ENCODE peak calls at places on chromosomes 1 and 21, in five cellular contexts. Z, N, Q, F and S are unnamed samples. For H3K4me1, the result is how much of the 10 kb centered on the place peaks cover.

GRCh38 chr1:44827197-44828002 is 15.7 kb downstream of the PTCH2 start:
- DNase-seq in Z (no peak), N (no peak), Q (no peak), F (no peak), S (no peak)

GRCh38 chr1:35835398-35835797 is 27.6 kb downstream of the AGO4 start:
- DNase-seq in Z (no peak), N (peak), Q (no peak), F (no peak), S (no peak)

GRCh38 chr1:84780000-84780716 is 89.9 kb upstream of the SSX2IP start:
- DNase-seq in Z (peak), N (peak), Q (no peak), F (no peak), S (no peak)

GRCh38 chr1:63799810-63800209 is 26.0 kb downstream of the ROR1 start:
- DNase-seq in Z (peak), N (no peak), Q (no peak), F (no peak), S (no peak)

GRCh38 chr21:35348686-35349085 is 299.6 kb upstream of the RUNX1 start:
- DNase-seq in Z (no peak), N (peak), Q (no peak), F (no peak), S (no peak)

GRCh38 chr21:44926364-44927101 is 5.8 kb upstream of the ITGB2 start:
- DNase-seq in Z (no peak), N (peak), Q (no peak), F (no peak), S (peak)

GRCh38 chr1:34885405-34886247 is 26.1 kb upstream of the SMIM12 start:
- DNase-seq in Z (peak), N (no peak), Q (no peak), F (peak), S (peak)

GRCh38 chr1:186404454-186405051 is 28.9 kb downstream of the ODR4 start:
- DNase-seq in Z (peak), N (peak), Q (no peak), F (no peak), S (no peak)

GRCh38 chr1:231027136-231027925 is 12.7 kb downstream of the FAM89A start:
- DNase-seq in Z (no peak), N (no peak), Q (no peak), F (no peak), S (no peak)

GRCh38 chr1:101003012-101003650 is 22.5 kb downstream of the DPH5 start:
- DNase-seq in Z (no peak), N (peak), Q (no peak), F (no peak), S (no peak)

GRCh38 chr1:75723989-75724471 is 479 bp upstream of the ACADM start:
- DNase-seq in Z (peak), N (peak), Q (peak), F (peak), S (peak)

GRCh38 chr1:75727571-75727970 is 3.1 kb downstream of the ACADM start:
- DNase-seq in Z (no peak), N (no peak), Q (no peak), F (no peak), S (no peak)

GRCh38 chr1:75725256-75725655 is 747 bp downstream of the ACADM start:
- DNase-seq in Z (peak), N (no peak), Q (no peak), F (no peak), S (no peak)

GRCh38 chr1:75724472-75725022 is at the start of gene ACADM:
- DNase-seq in Z (peak), N (peak), Q (peak), F (peak), S (peak)

GRCh38 chr1:75725861-75726361 is 1.4 kb downstream of the ACADM start:
- DNase-seq in Z (no peak), N (no peak), Q (no peak), F (no peak), S (no peak)
- H3K4me3 ChIP-seq in Z (peak), N (peak), Q (peak), F (no peak), S (peak)

DNA sequence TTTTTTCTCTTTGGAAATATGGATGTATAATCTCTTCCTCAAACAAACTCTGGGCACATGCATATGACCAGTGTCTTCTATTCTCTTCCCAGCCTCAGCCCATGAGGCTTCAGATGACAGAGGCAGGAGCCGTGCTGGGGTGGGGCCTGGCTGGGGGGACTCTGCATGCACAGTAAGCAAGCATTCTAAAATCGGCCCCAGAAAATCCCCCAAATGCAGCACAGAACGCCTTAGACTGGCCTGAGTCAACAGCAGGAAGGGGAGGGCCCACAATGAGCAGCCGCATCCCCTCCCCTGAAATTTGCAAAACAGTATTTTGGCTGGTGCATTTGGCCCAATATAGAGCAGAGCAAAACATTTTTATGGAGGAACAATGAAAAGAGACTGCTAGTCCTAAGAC is 47.8 kb downstream of the ITPKB start:
- DNase-seq in Z (no peak), N (no peak), Q (no peak), F (no peak), S (no peak)
- H3K4me1 ChIP-seq in Z (under half), N (under half), Q (half or more), F (under half), S (half or more)

GRCh38 chr1:9181990-9182783 is 52.4 kb upstream of the H6PD start:
- DNase-seq in Z (peak), N (peak), Q (no peak), F (peak), S (peak)
- H3K4me3 ChIP-seq in Z (peak), N (peak), Q (peak), F (peak), S (peak)

GRCh38 chr21:46050651-46051378 is 47.1 kb upstream of the COL6A2 start:
- DNase-seq in Z (no peak), N (no peak), Q (no peak), F (no peak), S (peak)

GRCh38 chr21:46049890-46050650 is 47.8 kb upstream of the COL6A2 start:
- DNase-seq in Z (no peak), N (no peak), Q (no peak), F (peak), S (peak)

GRCh38 chr21:46051379-46051770 is 46.5 kb upstream of the COL6A2 start:
- DNase-seq in Z (no peak), N (no peak), Q (no peak), F (no peak), S (no peak)

GRCh38 chr21:46046471-46046870 is 51.4 kb upstream of the COL6A2 start:
- DNase-seq in Z (no peak), N (no peak), Q (no peak), F (peak), S (peak)

GRCh38 chr21:46048926-46049889 is 48.7 kb upstream of the COL6A2 start:
- DNase-seq in Z (peak), N (peak), Q (peak), F (peak), S (peak)
- H3K4me1 ChIP-seq in Z (under half), N (under half), Q (under half), F (under half), S (under half)

DNA sequence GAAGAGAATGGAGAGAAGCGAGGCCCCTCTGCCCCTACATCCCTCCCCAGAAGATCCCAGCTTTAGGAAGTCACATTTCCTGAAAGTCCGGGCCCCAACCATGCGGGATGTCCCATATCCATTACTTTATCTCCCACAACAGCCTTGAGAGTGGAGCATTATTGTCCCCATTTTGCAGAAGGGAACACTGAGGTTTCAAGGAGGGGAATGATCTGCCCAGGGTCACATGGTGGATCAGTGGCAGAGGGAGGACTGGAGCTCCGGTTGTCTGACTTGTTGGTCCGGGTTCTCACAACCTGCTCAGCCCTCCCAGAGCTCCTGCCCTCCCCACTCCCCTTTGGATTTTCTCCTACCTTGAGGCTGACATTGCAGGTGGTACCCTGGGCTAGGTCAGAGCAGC is 2.2 kb upstream of the CRYBG2 start:
- DNase-seq in Z (no peak), N (no peak), Q (no peak), F (no peak), S (no peak)
- H3K4me3 ChIP-seq in Z (no peak), N (no peak), Q (no peak), F (no peak), S (no peak)